ENCODE peak calls at places on chromosomes 5 and 9, in nine cellular contexts. One of them, this sample, is unnamed.

GRCh38 chr5:130992095-130992494 is 173.0 kb downstream of the HINT1 start:
- DNase-seq in activated B cell treated with CpG ODN at 0.5 μM for 24 hours: no peak
- DNase-seq in upper lobe of left lung: no peak
- DNase-seq in right atrium auricular region: no peak
- DNase-seq in left cardiac atrium: no peak
- DNase-seq in hypothalamus: no peak
- DNase-seq in foreskin fibroblast: peak; percentile 85
- DNase-seq in AG09319: peak; percentile 24
- DNase-seq in activated CD4-positive, alpha-beta T cell treated with anti-CD3 and anti-CD28 coated beads, Interleukin-2, amount 10 ng/mL, durations not matched to agents 7 days and 5 days: no peak
- DNase-seq in this sample: peak; percentile 71

GRCh38 chr5:41707853-41708603 is 162.2 kb downstream of the OXCT1 start:
- DNase-seq in right atrium auricular region: no peak
- DNase-seq in activated B cell treated with CpG ODN at 0.5 μM for 24 hours: no peak
- DNase-seq in AG09319: peak; percentile 32
- DNase-seq in upper lobe of left lung: no peak
- DNase-seq in left cardiac atrium: no peak
- DNase-seq in foreskin fibroblast: peak; percentile 69
- DNase-seq in activated CD4-positive, alpha-beta T cell treated with anti-CD3 and anti-CD28 coated beads, Interleukin-2, amount 10 ng/mL, durations not matched to agents 7 days and 5 days: no peak
- DNase-seq in hypothalamus: no peak
- DNase-seq in this sample: peak; percentile 14

GRCh38 chr9:77926314-77926959 is 105.2 kb downstream of the GNAQ start:
- DNase-seq in right atrium auricular region: no peak
- DNase-seq in left cardiac atrium: no peak
- DNase-seq in foreskin fibroblast: peak; percentile 67
- DNase-seq in activated CD4-positive, alpha-beta T cell treated with anti-CD3 and anti-CD28 coated beads, Interleukin-2, amount 10 ng/mL, durations not matched to agents 7 days and 5 days: no peak
- DNase-seq in hypothalamus: no peak
- DNase-seq in AG09319: no peak
- DNase-seq in activated B cell treated with CpG ODN at 0.5 μM for 24 hours: no peak
- DNase-seq in upper lobe of left lung: no peak
- DNase-seq in this sample: peak; percentile 45

GRCh38 chr5:121748690-121749089 is 103.0 kb upstream of the FTMT start:
- DNase-seq in right atrium auricular region: no peak
- DNase-seq in AG09319: no peak
- DNase-seq in upper lobe of left lung: no peak
- DNase-seq in hypothalamus: no peak
- DNase-seq in activated CD4-positive, alpha-beta T cell treated with anti-CD3 and anti-CD28 coated beads, Interleukin-2, amount 10 ng/mL, durations not matched to agents 7 days and 5 days: no peak
- DNase-seq in left cardiac atrium: no peak
- DNase-seq in activated B cell treated with CpG ODN at 0.5 μM for 24 hours: no peak
- DNase-seq in foreskin fibroblast: no peak
- DNase-seq in this sample: no peak

GRCh38 chr9:35749515-35750255 is 598 bp downstream of the RGP1 start:
- DNase-seq in left cardiac atrium: peak; percentile 35
- DNase-seq in activated B cell treated with CpG ODN at 0.5 μM for 24 hours: no peak
- DNase-seq in foreskin fibroblast: peak; percentile 41
- DNase-seq in hypothalamus: no peak
- DNase-seq in AG09319: no peak
- DNase-seq in activated CD4-positive, alpha-beta T cell treated with anti-CD3 and anti-CD28 coated beads, Interleukin-2, amount 10 ng/mL, durations not matched to agents 7 days and 5 days: peak; percentile 62
- DNase-seq in upper lobe of left lung: no peak
- DNase-seq in right atrium auricular region: no peak
- DNase-seq in this sample: no peak

GRCh38 chr5:163585206-163585605 is 79.8 kb downstream of the MAT2B start:
- DNase-seq in right atrium auricular region: no peak
- DNase-seq in AG09319: no peak
- DNase-seq in foreskin fibroblast: peak; percentile 23
- DNase-seq in activated B cell treated with CpG ODN at 0.5 μM for 24 hours: no peak
- DNase-seq in upper lobe of left lung: no peak
- DNase-seq in activated CD4-positive, alpha-beta T cell treated with anti-CD3 and anti-CD28 coated beads, Interleukin-2, amount 10 ng/mL, durations not matched to agents 7 days and 5 days: no peak
- DNase-seq in left cardiac atrium: no peak
- DNase-seq in hypothalamus: no peak
- DNase-seq in this sample: peak; percentile 10

GRCh38 chr5:72651779-72652178 is 144.6 kb upstream of the ZNF366 start:
- DNase-seq in AG09319: no peak
- DNase-seq in left cardiac atrium: no peak
- DNase-seq in right atrium auricular region: no peak
- DNase-seq in activated CD4-positive, alpha-beta T cell treated with anti-CD3 and anti-CD28 coated beads, Interleukin-2, amount 10 ng/mL, durations not matched to agents 7 days and 5 days: no peak
- DNase-seq in activated B cell treated with CpG ODN at 0.5 μM for 24 hours: no peak
- DNase-seq in foreskin fibroblast: peak; percentile 35
- DNase-seq in hypothalamus: no peak
- DNase-seq in upper lobe of left lung: no peak
- DNase-seq in this sample: no peak

GRCh38 chr9:36831381-36832231 is 202.5 kb downstream of the PAX5 start:
- DNase-seq in left cardiac atrium: peak; percentile 16
- DNase-seq in right atrium auricular region: no peak
- DNase-seq in hypothalamus: no peak
- DNase-seq in activated B cell treated with CpG ODN at 0.5 μM for 24 hours: peak; percentile 14
- DNase-seq in foreskin fibroblast: no peak
- DNase-seq in upper lobe of left lung: no peak
- DNase-seq in AG09319: no peak
- DNase-seq in activated CD4-positive, alpha-beta T cell treated with anti-CD3 and anti-CD28 coated beads, Interleukin-2, amount 10 ng/mL, durations not matched to agents 7 days and 5 days: no peak
- DNase-seq in this sample: no peak

GRCh38 chr5:22663124-22663523 is 190.0 kb downstream of the CDH12 start:
- DNase-seq in AG09319: no peak
- DNase-seq in right atrium auricular region: no peak
- DNase-seq in activated CD4-positive, alpha-beta T cell treated with anti-CD3 and anti-CD28 coated beads, Interleukin-2, amount 10 ng/mL, durations not matched to agents 7 days and 5 days: no peak
- DNase-seq in foreskin fibroblast: no peak
- DNase-seq in upper lobe of left lung: no peak
- DNase-seq in activated B cell treated with CpG ODN at 0.5 μM for 24 hours: no peak
- DNase-seq in hypothalamus: no peak
- DNase-seq in left cardiac atrium: no peak
- DNase-seq in this sample: no peak

GRCh38 chr5:56637321-56637920 is 177.9 kb upstream of the MAP3K1 start:
- DNase-seq in AG09319: no peak
- DNase-seq in right atrium auricular region: no peak
- DNase-seq in activated CD4-positive, alpha-beta T cell treated with anti-CD3 and anti-CD28 coated beads, Interleukin-2, amount 10 ng/mL, durations not matched to agents 7 days and 5 days: no peak
- DNase-seq in left cardiac atrium: no peak
- DNase-seq in hypothalamus: no peak
- DNase-seq in foreskin fibroblast: peak; percentile 24
- DNase-seq in activated B cell treated with CpG ODN at 0.5 μM for 24 hours: no peak
- DNase-seq in upper lobe of left lung: no peak
- DNase-seq in this sample: no peak

GRCh38 chr9:94014845-94015244 is 59.7 kb upstream of the BARX1 start:
- DNase-seq in upper lobe of left lung: no peak
- DNase-seq in activated B cell treated with CpG ODN at 0.5 μM for 24 hours: no peak
- DNase-seq in left cardiac atrium: no peak
- DNase-seq in foreskin fibroblast: no peak
- DNase-seq in activated CD4-positive, alpha-beta T cell treated with anti-CD3 and anti-CD28 coated beads, Interleukin-2, amount 10 ng/mL, durations not matched to agents 7 days and 5 days: no peak
- DNase-seq in right atrium auricular region: no peak
- DNase-seq in hypothalamus: no peak
- DNase-seq in AG09319: no peak
- DNase-seq in this sample: no peak

GRCh38 chr5:11482011-11482410 is 422.2 kb downstream of the CTNND2 start:
- DNase-seq in activated CD4-positive, alpha-beta T cell treated with anti-CD3 and anti-CD28 coated beads, Interleukin-2, amount 10 ng/mL, durations not matched to agents 7 days and 5 days: no peak
- DNase-seq in left cardiac atrium: no peak
- DNase-seq in activated B cell treated with CpG ODN at 0.5 μM for 24 hours: no peak
- DNase-seq in hypothalamus: no peak
- DNase-seq in upper lobe of left lung: no peak
- DNase-seq in AG09319: no peak
- DNase-seq in foreskin fibroblast: no peak
- DNase-seq in right atrium auricular region: no peak
- DNase-seq in this sample: no peak

GRCh38 chr9:19085295-19085694 is 17.4 kb downstream of the HAUS6 start:
- DNase-seq in foreskin fibroblast: peak; percentile 9
- DNase-seq in activated B cell treated with CpG ODN at 0.5 μM for 24 hours: no peak
- DNase-seq in hypothalamus: no peak
- DNase-seq in AG09319: no peak
- DNase-seq in upper lobe of left lung: no peak
- DNase-seq in activated CD4-positive, alpha-beta T cell treated with anti-CD3 and anti-CD28 coated beads, Interleukin-2, amount 10 ng/mL, durations not matched to agents 7 days and 5 days: peak; percentile 15
- DNase-seq in right atrium auricular region: no peak
- DNase-seq in left cardiac atrium: no peak
- DNase-seq in this sample: peak; percentile 1

GRCh38 chr5:90888511-90889324 is 330.1 kb downstream of the ADGRV1 start:
- DNase-seq in left cardiac atrium: no peak
- DNase-seq in foreskin fibroblast: peak; percentile 50
- DNase-seq in activated B cell treated with CpG ODN at 0.5 μM for 24 hours: no peak
- DNase-seq in hypothalamus: no peak
- DNase-seq in right atrium auricular region: no peak
- DNase-seq in AG09319: no peak
- DNase-seq in upper lobe of left lung: no peak
- DNase-seq in activated CD4-positive, alpha-beta T cell treated with anti-CD3 and anti-CD28 coated beads, Interleukin-2, amount 10 ng/mL, durations not matched to agents 7 days and 5 days: no peak
- DNase-seq in this sample: no peak

GRCh38 chr5:66807743-66808142 is 211.6 kb downstream of the MAST4 start:
- DNase-seq in upper lobe of left lung: no peak
- DNase-seq in foreskin fibroblast: peak; percentile 86
- DNase-seq in hypothalamus: no peak
- DNase-seq in activated CD4-positive, alpha-beta T cell treated with anti-CD3 and anti-CD28 coated beads, Interleukin-2, amount 10 ng/mL, durations not matched to agents 7 days and 5 days: no peak
- DNase-seq in right atrium auricular region: no peak
- DNase-seq in activated B cell treated with CpG ODN at 0.5 μM for 24 hours: no peak
- DNase-seq in left cardiac atrium: no peak
- DNase-seq in AG09319: peak; percentile 2
- DNase-seq in this sample: peak; percentile 17

GRCh38 chr5:65481171-65481575 is 547 bp downstream of the ADAMTS6 start:
- DNase-seq in foreskin fibroblast: no peak
- DNase-seq in AG09319: no peak
- DNase-seq in upper lobe of left lung: no peak
- DNase-seq in activated B cell treated with CpG ODN at 0.5 μM for 24 hours: no peak
- DNase-seq in left cardiac atrium: no peak
- DNase-seq in right atrium auricular region: no peak
- DNase-seq in hypothalamus: no peak
- DNase-seq in activated CD4-positive, alpha-beta T cell treated with anti-CD3 and anti-CD28 coated beads, Interleukin-2, amount 10 ng/mL, durations not matched to agents 7 days and 5 days: no peak
- DNase-seq in this sample: peak; percentile 2

GRCh38 chr5:113505181-113505580 is 8.3 kb upstream of the YTHDC2 start:
- DNase-seq in foreskin fibroblast: peak; percentile 32
- DNase-seq in activated B cell treated with CpG ODN at 0.5 μM for 24 hours: no peak
- DNase-seq in left cardiac atrium: no peak
- DNase-seq in hypothalamus: no peak
- DNase-seq in activated CD4-positive, alpha-beta T cell treated with anti-CD3 and anti-CD28 coated beads, Interleukin-2, amount 10 ng/mL, durations not matched to agents 7 days and 5 days: no peak
- DNase-seq in AG09319: no peak
- DNase-seq in upper lobe of left lung: no peak
- DNase-seq in right atrium auricular region: no peak
- DNase-seq in this sample: no peak

GRCh38 chr9:3857673-3858072 is 331.9 kb upstream of the RFX3 start:
- DNase-seq in left cardiac atrium: no peak
- DNase-seq in foreskin fibroblast: peak; percentile 88
- DNase-seq in activated B cell treated with CpG ODN at 0.5 μM for 24 hours: no peak
- DNase-seq in upper lobe of left lung: no peak
- DNase-seq in right atrium auricular region: no peak
- DNase-seq in AG09319: no peak
- DNase-seq in hypothalamus: no peak
- DNase-seq in activated CD4-positive, alpha-beta T cell treated with anti-CD3 and anti-CD28 coated beads, Interleukin-2, amount 10 ng/mL, durations not matched to agents 7 days and 5 days: no peak
- DNase-seq in this sample: no peak

GRCh38 chr5:159458217-159458711 is 128.0 kb upstream of the IL12B start:
- DNase-seq in left cardiac atrium: no peak
- DNase-seq in upper lobe of left lung: no peak
- DNase-seq in activated CD4-positive, alpha-beta T cell treated with anti-CD3 and anti-CD28 coated beads, Interleukin-2, amount 10 ng/mL, durations not matched to agents 7 days and 5 days: no peak
- DNase-seq in activated B cell treated with CpG ODN at 0.5 μM for 24 hours: no peak
- DNase-seq in foreskin fibroblast: no peak
- DNase-seq in hypothalamus: no peak
- DNase-seq in AG09319: no peak
- DNase-seq in right atrium auricular region: no peak
- DNase-seq in this sample: no peak

GRCh38 chr9:132744881-132745761 is 74.9 kb downstream of the GTF3C4 start:
- DNase-seq in left cardiac atrium: no peak
- DNase-seq in upper lobe of left lung: no peak
- DNase-seq in foreskin fibroblast: peak; percentile 35
- DNase-seq in activated B cell treated with CpG ODN at 0.5 μM for 24 hours: no peak
- DNase-seq in right atrium auricular region: no peak
- DNase-seq in hypothalamus: no peak
- DNase-seq in AG09319: no peak
- DNase-seq in activated CD4-positive, alpha-beta T cell treated with anti-CD3 and anti-CD28 coated beads, Interleukin-2, amount 10 ng/mL, durations not matched to agents 7 days and 5 days: no peak
- DNase-seq in this sample: no peak

GRCh38 chr5:446864-447263 is 3.9 kb downstream of the EXOC3 start:
- DNase-seq in activated B cell treated with CpG ODN at 0.5 μM for 24 hours: peak; percentile 15
- DNase-seq in foreskin fibroblast: peak; percentile 61
- DNase-seq in left cardiac atrium: peak; percentile 15
- DNase-seq in upper lobe of left lung: no peak
- DNase-seq in activated CD4-positive, alpha-beta T cell treated with anti-CD3 and anti-CD28 coated beads, Interleukin-2, amount 10 ng/mL, durations not matched to agents 7 days and 5 days: no peak
- DNase-seq in right atrium auricular region: no peak
- DNase-seq in hypothalamus: no peak
- DNase-seq in AG09319: no peak
- DNase-seq in this sample: no peak

This sample was measured in GM04504.